ENCODE peak calls at places on chromosomes 1 and 21, in four cellular contexts. R, Y, B and I are unnamed samples.

GRCh38 chr1:100879422-100879821 is 15.2 kb downstream of the EXTL2 start:
- DNase-seq in R (no peak), Y (no peak), B (no peak), I (no peak)

GRCh38 chr21:16198546-16198945 is 468.8 kb downstream of the USP25 start:
- DNase-seq in R (no peak), Y (no peak), B (no peak), I (no peak)

GRCh38 chr1:98025858-98026257 is 105.0 kb upstream of the DPYD start:
- DNase-seq in R (no peak), Y (no peak), B (no peak), I (no peak)

GRCh38 chr1:180920702-180921101 is 8.0 kb downstream of the KIAA1614 start:
- DNase-seq in R (no peak), Y (no peak), B (no peak), I (no peak)

GRCh38 chr1:203744008-203744972 is 20.7 kb upstream of the LAX1 start:
- DNase-seq in R (peak), Y (no peak), B (no peak), I (no peak)

GRCh38 chr1:36966242-36966641 is 68.1 kb downstream of the GRIK3 start:
- DNase-seq in R (no peak), Y (no peak), B (no peak), I (no peak)

GRCh38 chr1:7400566-7400965 is 370.5 kb upstream of the VAMP3 start:
- DNase-seq in R (no peak), Y (no peak), B (no peak), I (no peak)

GRCh38 chr1:209405183-209405823 is 178.2 kb upstream of the CAMK1G start:
- DNase-seq in R (no peak), Y (no peak), B (no peak), I (no peak)

GRCh38 chr1:228378453-228379164 is 28.0 kb downstream of the TRIM11 start:
- DNase-seq in R (peak), Y (peak), B (peak), I (peak)

GRCh38 chr1:6547301-6547700 is 7.0 kb downstream of the NOL9 start:
- DNase-seq in R (no peak), Y (no peak), B (no peak), I (no peak)

GRCh38 chr1:201590474-201590873 is 51.5 kb downstream of the NAV1 start:
- DNase-seq in R (no peak), Y (no peak), B (peak), I (no peak)

GRCh38 chr1:204263240-204263848 is 49.6 kb upstream of the GOLT1A start:
- DNase-seq in R (no peak), Y (peak), B (no peak), I (no peak)

GRCh38 chr1:212477680-212478466 is 45.2 kb downstream of the NENF start:
- DNase-seq in R (no peak), Y (no peak), B (no peak), I (no peak)

GRCh38 chr21:34345892-34346291 is 17.9 kb upstream of the KCNE2 start:
- DNase-seq in R (peak), Y (no peak), B (no peak), I (no peak)

GRCh38 chr1:92882817-92883216 is 51.0 kb downstream of the RPL5 start:
- DNase-seq in R (no peak), Y (no peak), B (no peak), I (no peak)

GRCh38 chr1:110280126-110280525 is 59.1 kb upstream of the RBM15 start:
- DNase-seq in R (no peak), Y (no peak), B (no peak), I (no peak)

GRCh38 chr21:42081138-42081537 is 10.0 kb downstream of the UMODL1 start:
- DNase-seq in R (no peak), Y (no peak), B (no peak), I (peak)

GRCh38 chr1:112256413-112256812 is 139.6 kb upstream of the CTTNBP2NL start:
- DNase-seq in R (no peak), Y (no peak), B (no peak), I (no peak)

GRCh38 chr1:45032833-45033232 is 20.8 kb downstream of the UROD start:
- DNase-seq in R (no peak), Y (no peak), B (no peak), I (no peak)

GRCh38 chr1:152112101-152112884 is 3.0 kb downstream of the TCHH start:
- DNase-seq in R (no peak), Y (peak), B (no peak), I (no peak)

GRCh38 chr1:8862528-8862927 is 16.0 kb downstream of the ENO1 start:
- DNase-seq in R (no peak), Y (peak), B (no peak), I (no peak)

GRCh38 chr1:231828182-231828920 is 201.8 kb downstream of the DISC1 start:
- DNase-seq in R (no peak), Y (no peak), B (no peak), I (no peak)

GRCh38 chr1:28170036-28170596 is 6.4 kb downstream of the PTAFR start:
- DNase-seq in R (no peak), Y (no peak), B (no peak), I (no peak)

GRCh38 chr1:184747089-184747955 is 7.3 kb downstream of the EDEM3 start:
- DNase-seq in R (no peak), Y (no peak), B (no peak), I (no peak)

GRCh38 chr21:16195476-16195875 is 465.7 kb downstream of the USP25 start:
- DNase-seq in R (no peak), Y (no peak), B (no peak), I (no peak)

GRCh38 chr1:27960762-27961645 is 1.2 kb downstream of the XKR8 start:
- DNase-seq in R (peak), Y (no peak), B (no peak), I (no peak)

GRCh38 chr1:26094076-26094669 is 17.5 kb upstream of the PDIK1L start:
- DNase-seq in R (no peak), Y (no peak), B (no peak), I (no peak)

GRCh38 chr1:244391761-244392160 is 59.9 kb downstream of the ADSS2 start:
- DNase-seq in R (no peak), Y (no peak), B (no peak), I (no peak)

GRCh38 chr1:55049914-55050278 is 10.5 kb downstream of the PCSK9 start:
- DNase-seq in R (no peak), Y (no peak), B (no peak), I (no peak)

DNA sequence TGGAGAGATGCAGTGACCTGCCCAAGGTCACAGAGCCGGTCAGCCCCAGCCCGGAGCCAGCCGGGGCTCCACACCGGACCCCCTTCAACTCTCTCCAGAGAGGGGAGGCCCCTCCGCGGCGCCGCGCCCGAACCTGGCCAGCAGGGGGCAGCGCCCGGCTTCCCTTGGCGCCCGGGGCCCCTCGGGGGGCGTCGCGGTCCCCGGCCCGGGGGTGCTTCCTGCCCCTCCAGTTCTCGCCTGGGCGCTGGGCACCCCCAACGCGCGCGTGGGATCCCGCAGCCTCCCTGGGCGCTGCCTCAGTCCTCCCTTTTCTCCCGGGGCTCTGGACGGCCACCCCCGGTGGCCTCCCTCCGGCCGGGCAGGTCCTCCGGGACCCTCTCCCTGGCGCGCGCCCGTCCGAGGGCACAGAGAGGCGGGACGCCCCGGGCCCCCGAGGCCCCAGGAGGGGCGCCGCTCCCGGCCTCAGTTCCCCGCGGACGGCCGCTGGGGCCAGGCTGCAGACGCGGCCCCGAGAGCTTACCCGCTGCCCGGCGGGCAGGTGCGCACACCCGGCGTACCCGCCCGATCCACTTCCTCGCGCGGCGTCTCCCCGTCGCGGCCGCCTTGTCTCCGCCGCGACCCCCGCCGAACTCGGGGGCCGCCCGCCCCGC is 406 bp downstream of the HTR1D start:
- DNase-seq in R (no peak), Y (peak), B (no peak), I (no peak)
- TF ChIP-seq CTCF in R (peak), Y (peak), B (peak), I (peak)

DNA sequence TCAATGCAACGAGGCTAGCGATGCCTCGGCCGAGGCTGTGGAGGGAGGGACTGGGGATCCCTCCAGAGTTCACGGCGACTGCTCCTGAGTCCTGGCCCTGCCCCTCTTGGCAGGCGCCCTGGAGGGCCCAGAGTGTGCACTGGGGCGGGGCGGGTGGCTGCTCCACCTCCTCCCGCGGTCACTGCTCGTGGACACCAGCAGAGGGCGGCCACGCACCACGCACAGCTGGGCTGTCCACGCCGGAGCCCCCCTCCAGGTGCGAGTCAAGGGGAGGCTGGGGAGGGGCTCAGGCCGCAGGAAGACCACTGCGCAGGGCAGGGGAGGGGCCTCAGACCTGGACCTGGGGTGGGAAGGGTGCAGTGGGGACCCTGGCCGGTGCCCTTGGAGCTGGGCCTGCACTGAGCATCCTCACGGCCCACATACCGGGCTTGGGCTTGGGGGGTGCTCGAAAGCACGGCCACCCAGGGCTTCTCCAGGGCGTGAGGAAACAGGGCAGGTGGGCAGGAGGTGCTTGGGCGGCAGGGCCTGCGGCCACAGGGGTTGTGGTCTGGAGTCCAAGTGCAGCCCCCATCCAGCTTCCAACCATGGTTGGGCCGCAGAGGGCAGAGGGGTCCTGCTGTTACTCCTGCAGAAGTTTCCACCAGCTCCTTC is 20.6 kb upstream of the TTC34 start:
- DNase-seq in R (no peak), Y (peak), B (peak), I (no peak)
- TF ChIP-seq CTCF in R (peak), Y (peak), B (peak), I (peak)

DNA sequence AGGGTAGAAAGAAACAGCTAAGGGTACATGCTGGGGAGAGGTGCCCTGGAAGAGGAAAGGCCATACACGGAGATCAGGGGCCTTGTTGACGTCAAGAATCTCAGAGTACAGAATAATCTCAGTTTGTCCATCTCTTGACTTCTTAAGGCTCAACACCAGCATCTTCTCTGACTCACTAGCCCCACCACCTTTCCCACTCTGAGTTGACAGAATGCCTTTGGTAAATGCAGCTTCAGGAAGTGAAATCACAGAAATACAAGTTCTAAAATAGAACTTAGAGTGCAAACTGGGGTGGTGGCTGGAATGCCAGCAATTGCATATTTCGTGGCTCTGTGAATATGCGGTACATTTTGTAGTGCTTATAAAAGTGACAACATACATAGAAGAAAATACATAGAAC is 1.6 kb downstream of the COG2 start:
- DNase-seq in R (no peak), Y (no peak), B (no peak), I (no peak)
- TF ChIP-seq CTCF in R (no peak), Y (no peak), B (no peak), I (no peak)

DNA sequence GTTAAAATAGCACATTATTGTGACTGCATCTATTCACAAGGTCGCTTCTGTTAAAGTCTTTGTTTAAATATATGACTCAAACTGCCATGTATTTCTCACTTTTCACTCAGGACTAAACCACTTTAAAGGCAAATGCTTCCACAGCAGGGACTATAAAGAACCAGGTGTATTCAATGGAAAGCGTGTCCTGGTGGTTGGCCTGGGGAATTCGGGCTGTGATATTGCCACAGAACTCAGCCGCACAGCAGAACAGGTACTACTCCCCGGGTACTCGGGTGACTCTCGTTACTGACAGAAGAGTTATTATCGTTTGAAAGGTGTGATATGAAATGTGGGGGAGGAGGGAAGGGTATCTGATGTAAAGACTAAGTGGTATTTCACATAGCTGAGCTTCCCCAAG is 17.3 kb downstream of the FMO3 start:
- DNase-seq in R (no peak), Y (no peak), B (no peak), I (no peak)
- TF ChIP-seq CTCF in R (no peak), Y (no peak), B (no peak), I (no peak)

DNA sequence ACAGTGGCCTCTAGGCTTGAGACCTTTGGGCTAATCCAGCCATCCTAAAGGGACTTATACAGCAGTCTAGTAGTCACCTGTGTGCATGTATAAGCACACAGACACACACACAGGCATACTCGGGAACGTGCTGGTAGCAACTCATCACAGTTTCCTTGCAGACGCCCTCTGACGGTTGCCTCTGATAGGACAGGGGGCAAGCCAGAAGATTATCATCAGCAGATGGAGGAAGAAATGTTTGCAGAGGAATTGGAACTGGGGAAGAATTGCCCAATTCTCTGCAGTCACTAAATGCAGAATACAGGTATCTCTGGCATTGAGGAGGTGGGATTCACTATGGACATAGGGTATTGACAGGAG is 222.2 kb downstream of the C1orf94 start:
- DNase-seq in R (no peak), Y (no peak), B (no peak), I (no peak)
- TF ChIP-seq CTCF in R (no peak), Y (peak), B (no peak), I (no peak)

DNA sequence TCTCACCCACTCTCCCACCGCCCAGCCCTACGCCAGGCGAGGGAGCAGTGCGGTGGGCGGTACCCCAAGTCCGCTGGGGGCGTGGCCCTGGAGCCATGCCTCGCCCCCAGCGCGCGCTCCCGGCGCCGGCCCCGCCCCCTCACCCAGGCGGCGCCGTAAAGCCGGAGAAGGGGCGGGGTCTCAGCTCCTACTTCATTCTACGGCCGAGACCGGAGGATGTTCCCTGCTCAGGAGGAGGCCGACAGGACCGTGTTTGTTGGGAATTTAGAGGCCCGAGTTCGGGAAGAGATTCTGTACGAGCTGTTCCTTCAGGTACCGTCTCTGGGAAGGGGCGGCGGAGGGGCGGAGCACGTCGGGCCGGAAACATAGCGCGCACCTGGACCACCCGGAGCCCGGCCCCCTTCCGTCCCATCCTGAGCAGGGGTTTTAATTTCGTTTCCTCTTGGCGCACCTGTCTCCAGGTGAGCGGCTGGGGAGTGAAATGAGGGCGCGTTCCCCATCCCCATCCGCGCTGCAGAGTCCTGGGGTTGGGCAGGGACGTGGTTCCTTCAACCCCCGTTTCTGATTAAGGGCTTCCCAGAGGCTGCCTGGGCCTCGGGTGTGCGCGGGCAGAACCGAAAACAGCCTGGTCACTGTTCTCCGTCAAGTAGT is at the start of gene RBM11:
- DNase-seq in R (peak), Y (peak), B (peak), I (peak)
- TF ChIP-seq CTCF in R (no peak), Y (no peak), B (no peak), I (no peak)

GRCh38 chr1:51044834-51045233 is 57.2 kb upstream of the C1orf185 start:
- DNase-seq in R (no peak), Y (no peak), B (no peak), I (no peak)
- TF ChIP-seq CTCF in R (peak), Y (no peak), B (peak), I (peak)